ENCODE peak calls at places on chromosomes 4 and X, in six cellular contexts. One of them, this sample, is unnamed. For H3K4me1, the result is how much of the 10 kb centered on the place peaks cover.

GRCh38 chrX:150704030-150704613 is 10.9 kb downstream of the MTMR1 start:
- DNase-seq in prostate gland: no peak
- DNase-seq in GM23338: no peak
- DNase-seq in IMR-90: peak
- DNase-seq in CD8-positive, alpha-beta memory T cell: no peak
- DNase-seq in tibial nerve: no peak
- DNase-seq in this sample: no peak

GRCh38 chr4:169305173-169305572 is 34.4 kb upstream of the SH3RF1 start:
- DNase-seq in CD8-positive, alpha-beta memory T cell: no peak
- DNase-seq in prostate gland: no peak
- DNase-seq in GM23338: no peak
- DNase-seq in tibial nerve: no peak
- DNase-seq in IMR-90: no peak
- DNase-seq in this sample: no peak

GRCh38 chr4:185787926-185788679 is 23.9 kb downstream of the SORBS2 start:
- DNase-seq in prostate gland: no peak
- DNase-seq in IMR-90: no peak
- DNase-seq in GM23338: no peak
- DNase-seq in tibial nerve: no peak
- DNase-seq in CD8-positive, alpha-beta memory T cell: no peak
- DNase-seq in this sample: no peak

GRCh38 chr4:137156807-137157206 is 375.5 kb downstream of the PCDH18 start:
- DNase-seq in GM23338: no peak
- DNase-seq in prostate gland: no peak
- DNase-seq in tibial nerve: no peak
- DNase-seq in CD8-positive, alpha-beta memory T cell: no peak
- DNase-seq in IMR-90: no peak
- DNase-seq in this sample: no peak

GRCh38 chrX:32851556-32851955 is 359.8 kb downstream of the DMD start:
- DNase-seq in tibial nerve: no peak
- DNase-seq in prostate gland: no peak
- DNase-seq in IMR-90: no peak
- DNase-seq in CD8-positive, alpha-beta memory T cell: no peak
- DNase-seq in GM23338: no peak
- DNase-seq in this sample: no peak

GRCh38 chr4:54400188-54400587 is 171.1 kb downstream of the PDGFRA start:
- DNase-seq in prostate gland: no peak
- DNase-seq in CD8-positive, alpha-beta memory T cell: no peak
- DNase-seq in GM23338: no peak
- DNase-seq in IMR-90: no peak
- DNase-seq in tibial nerve: no peak
- DNase-seq in this sample: no peak

GRCh38 chrX:29090811-29091210 is 503.6 kb downstream of the IL1RAPL1 start:
- DNase-seq in CD8-positive, alpha-beta memory T cell: no peak
- DNase-seq in prostate gland: no peak
- DNase-seq in IMR-90: peak
- DNase-seq in tibial nerve: no peak
- DNase-seq in GM23338: peak
- DNase-seq in this sample: peak

GRCh38 chrX:44908198-44908597 is 35.2 kb downstream of the KDM6A start:
- DNase-seq in prostate gland: no peak
- DNase-seq in GM23338: no peak
- DNase-seq in IMR-90: peak
- DNase-seq in CD8-positive, alpha-beta memory T cell: no peak
- DNase-seq in tibial nerve: no peak
- DNase-seq in this sample: no peak

GRCh38 chr4:113355550-113356371 is 306.3 kb downstream of the ANK2 start:
- DNase-seq in prostate gland: no peak
- DNase-seq in IMR-90: peak
- DNase-seq in tibial nerve: no peak
- DNase-seq in CD8-positive, alpha-beta memory T cell: peak
- DNase-seq in GM23338: no peak
- DNase-seq in this sample: peak

GRCh38 chrX:41779058-41779564 is 55.1 kb downstream of the GPR82 start:
- DNase-seq in prostate gland: no peak
- DNase-seq in tibial nerve: no peak
- DNase-seq in CD8-positive, alpha-beta memory T cell: no peak
- DNase-seq in IMR-90: peak
- DNase-seq in GM23338: no peak
- DNase-seq in this sample: no peak

GRCh38 chrX:21493226-21493850 is 119.1 kb downstream of the CNKSR2 start:
- DNase-seq in tibial nerve: no peak
- DNase-seq in prostate gland: no peak
- DNase-seq in GM23338: no peak
- DNase-seq in IMR-90: peak
- DNase-seq in CD8-positive, alpha-beta memory T cell: no peak
- DNase-seq in this sample: no peak

GRCh38 chrX:39819921-39820849 is 277.6 kb downstream of the BCOR start:
- DNase-seq in tibial nerve: peak
- DNase-seq in prostate gland: no peak
- DNase-seq in IMR-90: no peak
- DNase-seq in CD8-positive, alpha-beta memory T cell: no peak
- DNase-seq in GM23338: peak
- DNase-seq in this sample: no peak
- H3K4me3 ChIP-seq in tibial nerve: peak
- H3K4me3 ChIP-seq in prostate gland: no peak
- H3K4me3 ChIP-seq in IMR-90: no peak
- H3K4me3 ChIP-seq in CD8-positive, alpha-beta memory T cell: no peak
- H3K4me3 ChIP-seq in GM23338: peak
- H3K4me3 ChIP-seq in this sample: peak

DNA sequence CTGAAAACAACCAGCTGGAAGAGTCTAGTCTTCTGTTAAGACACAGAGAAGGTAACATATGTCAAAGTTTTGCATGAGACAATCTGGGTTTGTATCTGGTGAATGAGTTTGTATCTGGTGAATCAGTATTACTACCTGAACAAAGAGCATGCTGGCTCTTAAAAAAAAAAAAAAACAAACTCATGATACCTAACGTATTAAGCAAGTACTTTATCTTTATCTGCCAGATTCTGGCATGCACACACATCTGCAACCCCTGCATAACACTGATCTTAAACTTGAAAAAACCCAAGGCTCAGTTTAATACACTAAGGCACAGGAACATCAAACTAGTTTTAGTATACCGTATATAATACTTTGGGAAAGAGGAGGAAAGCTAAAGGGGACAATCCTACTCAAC is 5.8 kb downstream of the YTHDC1 start:
- DNase-seq in IMR-90: no peak
- DNase-seq in GM23338: no peak
- DNase-seq in CD8-positive, alpha-beta memory T cell: no peak
- DNase-seq in prostate gland: no peak
- DNase-seq in tibial nerve: no peak
- DNase-seq in this sample: no peak
- H3K4me1 ChIP-seq in IMR-90: under half
- H3K4me1 ChIP-seq in GM23338: half or more
- H3K4me1 ChIP-seq in CD8-positive, alpha-beta memory T cell: half or more
- H3K4me1 ChIP-seq in prostate gland: under half
- H3K4me1 ChIP-seq in tibial nerve: under half
- H3K4me1 ChIP-seq in this sample: half or more

GRCh38 chrX:125398959-125399440 is 79.3 kb downstream of the TEX13C start:
- DNase-seq in tibial nerve: no peak
- DNase-seq in GM23338: no peak
- DNase-seq in prostate gland: no peak
- DNase-seq in CD8-positive, alpha-beta memory T cell: no peak
- DNase-seq in IMR-90: no peak
- DNase-seq in this sample: no peak

GRCh38 chrX:125395626-125396025 is 76.0 kb downstream of the TEX13C start:
- DNase-seq in IMR-90: no peak
- DNase-seq in GM23338: peak
- DNase-seq in tibial nerve: no peak
- DNase-seq in prostate gland: no peak
- DNase-seq in CD8-positive, alpha-beta memory T cell: no peak
- DNase-seq in this sample: no peak

GRCh38 chrX:125394449-125394848 is 74.8 kb downstream of the TEX13C start:
- DNase-seq in prostate gland: no peak
- DNase-seq in CD8-positive, alpha-beta memory T cell: no peak
- DNase-seq in IMR-90: no peak
- DNase-seq in GM23338: peak
- DNase-seq in tibial nerve: no peak
- DNase-seq in this sample: no peak
- H3K4me3 ChIP-seq in prostate gland: no peak
- H3K4me3 ChIP-seq in CD8-positive, alpha-beta memory T cell: no peak
- H3K4me3 ChIP-seq in IMR-90: no peak
- H3K4me3 ChIP-seq in GM23338: peak
- H3K4me3 ChIP-seq in tibial nerve: no peak
- H3K4me3 ChIP-seq in this sample: no peak

DNA sequence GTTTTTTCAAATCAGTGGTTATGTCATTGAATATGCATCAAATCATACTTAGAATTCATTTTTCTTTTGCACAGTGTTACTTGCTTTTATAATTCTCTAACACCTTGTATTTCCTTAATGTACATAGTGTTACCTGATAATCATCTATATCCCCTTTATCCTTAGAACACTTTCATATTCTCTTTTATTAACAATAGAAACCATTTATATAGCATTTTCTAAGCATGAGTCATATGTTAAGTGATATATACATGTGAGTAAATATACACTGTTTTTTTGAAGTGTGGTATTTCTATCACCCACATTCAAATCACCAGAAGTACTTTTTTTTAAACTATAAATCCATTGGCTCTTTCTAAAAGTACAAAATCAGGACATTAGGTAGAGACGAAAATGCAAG is 15.3 kb downstream of the EPHA5 start:
- DNase-seq in CD8-positive, alpha-beta memory T cell: no peak
- DNase-seq in IMR-90: no peak
- DNase-seq in GM23338: no peak
- DNase-seq in prostate gland: no peak
- DNase-seq in tibial nerve: no peak
- DNase-seq in this sample: no peak
- H3K4me1 ChIP-seq in CD8-positive, alpha-beta memory T cell: under half
- H3K4me1 ChIP-seq in IMR-90: under half
- H3K4me1 ChIP-seq in GM23338: under half
- H3K4me1 ChIP-seq in prostate gland: under half
- H3K4me1 ChIP-seq in tibial nerve: under half
- H3K4me1 ChIP-seq in this sample: under half

GRCh38 chr4:38025665-38026064 is 65.5 kb downstream of the PTTG2 start:
- DNase-seq in IMR-90: no peak
- DNase-seq in tibial nerve: no peak
- DNase-seq in CD8-positive, alpha-beta memory T cell: no peak
- DNase-seq in GM23338: no peak
- DNase-seq in prostate gland: no peak
- DNase-seq in this sample: no peak

GRCh38 chr4:38021751-38022150 is 61.6 kb downstream of the PTTG2 start:
- DNase-seq in CD8-positive, alpha-beta memory T cell: no peak
- DNase-seq in prostate gland: no peak
- DNase-seq in tibial nerve: no peak
- DNase-seq in IMR-90: no peak
- DNase-seq in GM23338: no peak
- DNase-seq in this sample: no peak

GRCh38 chr4:38026138-38026740 is 66.0 kb downstream of the PTTG2 start:
- DNase-seq in CD8-positive, alpha-beta memory T cell: no peak
- DNase-seq in prostate gland: no peak
- DNase-seq in tibial nerve: no peak
- DNase-seq in GM23338: no peak
- DNase-seq in IMR-90: no peak
- DNase-seq in this sample: no peak

GRCh38 chr4:38024203-38024504 is 64.0 kb downstream of the PTTG2 start:
- DNase-seq in GM23338: no peak
- DNase-seq in CD8-positive, alpha-beta memory T cell: no peak
- DNase-seq in tibial nerve: no peak
- DNase-seq in prostate gland: no peak
- DNase-seq in IMR-90: no peak
- DNase-seq in this sample: no peak

GRCh38 chr4:38023347-38024202 is 63.4 kb downstream of the PTTG2 start:
- DNase-seq in GM23338: no peak
- DNase-seq in tibial nerve: no peak
- DNase-seq in CD8-positive, alpha-beta memory T cell: no peak
- DNase-seq in IMR-90: no peak
- DNase-seq in prostate gland: no peak
- DNase-seq in this sample: no peak
- H3K4me3 ChIP-seq in GM23338: no peak
- H3K4me3 ChIP-seq in tibial nerve: no peak
- H3K4me3 ChIP-seq in CD8-positive, alpha-beta memory T cell: no peak
- H3K4me3 ChIP-seq in IMR-90: no peak
- H3K4me3 ChIP-seq in prostate gland: no peak
- H3K4me3 ChIP-seq in this sample: no peak

GRCh38 chrX:130095249-130095648 is 15.0 kb downstream of the ELF4 start:
- DNase-seq in prostate gland: no peak
- DNase-seq in IMR-90: no peak
- DNase-seq in CD8-positive, alpha-beta memory T cell: no peak
- DNase-seq in tibial nerve: no peak
- DNase-seq in GM23338: no peak
- DNase-seq in this sample: no peak
- H3K4me1 ChIP-seq in prostate gland: under half
- H3K4me1 ChIP-seq in IMR-90: under half
- H3K4me1 ChIP-seq in CD8-positive, alpha-beta memory T cell: half or more
- H3K4me1 ChIP-seq in tibial nerve: under half
- H3K4me1 ChIP-seq in GM23338: under half
- H3K4me1 ChIP-seq in this sample: under half

DNA sequence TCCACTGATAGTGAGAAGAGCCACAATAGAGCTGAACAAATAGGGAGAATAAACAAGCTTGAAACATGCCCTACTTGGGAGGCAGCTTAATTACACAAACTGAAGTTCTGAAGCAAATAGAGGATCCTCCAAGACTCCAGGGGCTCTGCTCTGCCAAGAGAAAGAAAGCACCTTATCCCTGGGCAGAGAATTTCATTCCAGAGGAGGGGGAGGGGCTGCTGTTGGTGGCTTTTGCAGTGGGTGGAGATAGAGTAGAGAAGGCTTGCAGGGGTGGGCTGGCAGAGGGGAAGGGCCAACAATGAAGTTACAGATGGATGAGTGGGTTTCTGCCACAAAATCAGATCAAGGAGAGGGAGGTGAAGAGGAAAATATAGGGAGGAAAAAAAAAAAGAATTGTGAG is 1.0 kb upstream of the LPAR4 start:
- DNase-seq in GM23338: peak
- DNase-seq in IMR-90: no peak
- DNase-seq in CD8-positive, alpha-beta memory T cell: no peak
- DNase-seq in tibial nerve: no peak
- DNase-seq in prostate gland: no peak
- DNase-seq in this sample: no peak
- H3K4me3 ChIP-seq in GM23338: peak
- H3K4me3 ChIP-seq in IMR-90: no peak
- H3K4me3 ChIP-seq in CD8-positive, alpha-beta memory T cell: no peak
- H3K4me3 ChIP-seq in tibial nerve: no peak
- H3K4me3 ChIP-seq in prostate gland: no peak
- H3K4me3 ChIP-seq in this sample: no peak

GRCh38 chrX:1466971-1467561 is 14.4 kb upstream of the ASMTL start:
- DNase-seq in prostate gland: no peak
- DNase-seq in CD8-positive, alpha-beta memory T cell: peak
- DNase-seq in IMR-90: no peak
- DNase-seq in tibial nerve: no peak
- DNase-seq in GM23338: no peak
- DNase-seq in this sample: peak
- H3K4me1 ChIP-seq in prostate gland: under half
- H3K4me1 ChIP-seq in CD8-positive, alpha-beta memory T cell: half or more
- H3K4me1 ChIP-seq in IMR-90: under half
- H3K4me1 ChIP-seq in tibial nerve: under half
- H3K4me1 ChIP-seq in GM23338: under half
- H3K4me1 ChIP-seq in this sample: under half